ENCODE peak calls at places on chromosomes 2 and 18, in four cellular contexts. One of them, this sample, is unnamed.

GRCh38 chr2:195706161-195706900 is 49.3 kb downstream of the SLC39A10 start:
- DNase-seq in NCI-H748 treated with DMSO at 0.1 percent for 48 hours: no peak
- DNase-seq in SW 1271: no peak
- DNase-seq in Kasumi-1: no peak
- DNase-seq in this sample: peak

GRCh38 chr2:188721231-188721630 is 252.9 kb upstream of the COL3A1 start:
- DNase-seq in NCI-H748 treated with DMSO at 0.1 percent for 48 hours: no peak
- DNase-seq in SW 1271: no peak
- DNase-seq in Kasumi-1: no peak
- DNase-seq in this sample: no peak

GRCh38 chr2:3257842-3258241 is 119.8 kb downstream of the EIPR1 start:
- DNase-seq in NCI-H748 treated with DMSO at 0.1 percent for 48 hours: no peak
- DNase-seq in SW 1271: no peak
- DNase-seq in Kasumi-1: no peak
- DNase-seq in this sample: no peak

GRCh38 chr2:144358979-144359541 is 160.9 kb downstream of the ZEB2 start:
- DNase-seq in NCI-H748 treated with DMSO at 0.1 percent for 48 hours: no peak
- DNase-seq in SW 1271: no peak
- DNase-seq in Kasumi-1: no peak
- DNase-seq in this sample: no peak

GRCh38 chr2:200405599-200406298 is 99.3 kb downstream of the SPATS2L start:
- DNase-seq in NCI-H748 treated with DMSO at 0.1 percent for 48 hours: peak
- DNase-seq in SW 1271: peak
- DNase-seq in Kasumi-1: no peak
- DNase-seq in this sample: peak

GRCh38 chr2:236862961-236863728 is 222.5 kb upstream of the COPS8 start:
- DNase-seq in NCI-H748 treated with DMSO at 0.1 percent for 48 hours: no peak
- DNase-seq in SW 1271: no peak
- DNase-seq in Kasumi-1: no peak
- DNase-seq in this sample: no peak

GRCh38 chr18:11512096-11513030 is 97.0 kb upstream of the SLC35G4 start:
- DNase-seq in NCI-H748 treated with DMSO at 0.1 percent for 48 hours: no peak
- DNase-seq in SW 1271: no peak
- DNase-seq in Kasumi-1: no peak
- DNase-seq in this sample: peak

GRCh38 chr2:232170391-232170790 is 208.2 kb upstream of the ALPP start:
- DNase-seq in NCI-H748 treated with DMSO at 0.1 percent for 48 hours: no peak
- DNase-seq in SW 1271: no peak
- DNase-seq in Kasumi-1: no peak
- DNase-seq in this sample: no peak

GRCh38 chr2:210158236-210158635 is 13.0 kb downstream of the KANSL1L start:
- DNase-seq in NCI-H748 treated with DMSO at 0.1 percent for 48 hours: no peak
- DNase-seq in SW 1271: no peak
- DNase-seq in Kasumi-1: no peak
- DNase-seq in this sample: no peak

GRCh38 chr18:51028201-51028805 is 1.7 kb upstream of the SMAD4 start:
- DNase-seq in NCI-H748 treated with DMSO at 0.1 percent for 48 hours: no peak
- DNase-seq in SW 1271: no peak
- DNase-seq in Kasumi-1: peak
- DNase-seq in this sample: no peak

GRCh38 chr2:213834331-213834730 is 550.1 kb downstream of the SPAG16 start:
- DNase-seq in NCI-H748 treated with DMSO at 0.1 percent for 48 hours: no peak
- DNase-seq in SW 1271: no peak
- DNase-seq in Kasumi-1: no peak
- DNase-seq in this sample: peak

GRCh38 chr2:128469203-128469602 is 150.5 kb upstream of the HS6ST1 start:
- DNase-seq in NCI-H748 treated with DMSO at 0.1 percent for 48 hours: no peak
- DNase-seq in SW 1271: no peak
- DNase-seq in Kasumi-1: peak
- DNase-seq in this sample: no peak

GRCh38 chr18:29002747-29003146 is 825.8 kb upstream of the CDH2 start:
- DNase-seq in NCI-H748 treated with DMSO at 0.1 percent for 48 hours: no peak
- DNase-seq in SW 1271: no peak
- DNase-seq in Kasumi-1: no peak
- DNase-seq in this sample: no peak

GRCh38 chr2:71347517-71347916 is 15.9 kb downstream of the ZNF638 start:
- DNase-seq in NCI-H748 treated with DMSO at 0.1 percent for 48 hours: no peak
- DNase-seq in SW 1271: no peak
- DNase-seq in Kasumi-1: peak
- DNase-seq in this sample: no peak

GRCh38 chr2:151053661-151053990 is 208.0 kb downstream of the RBM43 start:
- DNase-seq in NCI-H748 treated with DMSO at 0.1 percent for 48 hours: no peak
- DNase-seq in SW 1271: no peak
- DNase-seq in Kasumi-1: no peak
- DNase-seq in this sample: no peak

GRCh38 chr2:213232649-213233437 is 51.4 kb upstream of the SPAG16 start:
- DNase-seq in NCI-H748 treated with DMSO at 0.1 percent for 48 hours: no peak
- DNase-seq in SW 1271: no peak
- DNase-seq in Kasumi-1: peak
- DNase-seq in this sample: no peak

GRCh38 chr2:40721595-40721994 is 269.7 kb upstream of the SLC8A1 start:
- DNase-seq in NCI-H748 treated with DMSO at 0.1 percent for 48 hours: no peak
- DNase-seq in SW 1271: peak
- DNase-seq in Kasumi-1: no peak
- DNase-seq in this sample: peak

GRCh38 chr2:170341684-170342631 is 164.0 kb downstream of the MYO3B start:
- DNase-seq in NCI-H748 treated with DMSO at 0.1 percent for 48 hours: no peak
- DNase-seq in SW 1271: no peak
- DNase-seq in Kasumi-1: no peak
- DNase-seq in this sample: no peak

GRCh38 chr2:151827564-151828142 is 568 bp downstream of the ARL5A start:
- DNase-seq in NCI-H748 treated with DMSO at 0.1 percent for 48 hours: no peak
- DNase-seq in SW 1271: no peak
- DNase-seq in Kasumi-1: peak
- DNase-seq in this sample: no peak

GRCh38 chr18:79626905-79627749 is 52.5 kb upstream of the CTDP1 start:
- DNase-seq in NCI-H748 treated with DMSO at 0.1 percent for 48 hours: no peak
- DNase-seq in SW 1271: no peak
- DNase-seq in Kasumi-1: no peak
- DNase-seq in this sample: no peak

GRCh38 chr2:126085396-126085795 is 570.6 kb upstream of the GYPC start:
- DNase-seq in NCI-H748 treated with DMSO at 0.1 percent for 48 hours: no peak
- DNase-seq in SW 1271: no peak
- DNase-seq in Kasumi-1: no peak
- DNase-seq in this sample: no peak

GRCh38 chr18:58225101-58225500 is 181.1 kb downstream of the NEDD4L start:
- DNase-seq in NCI-H748 treated with DMSO at 0.1 percent for 48 hours: no peak
- DNase-seq in SW 1271: no peak
- DNase-seq in Kasumi-1: no peak
- DNase-seq in this sample: no peak

GRCh38 chr18:67456691-67457090 is 59.8 kb downstream of the DSEL start:
- DNase-seq in NCI-H748 treated with DMSO at 0.1 percent for 48 hours: no peak
- DNase-seq in SW 1271: no peak
- DNase-seq in Kasumi-1: peak
- DNase-seq in this sample: no peak

GRCh38 chr2:227411320-227411989 is 23.7 kb upstream of the SCYGR1 start:
- DNase-seq in NCI-H748 treated with DMSO at 0.1 percent for 48 hours: no peak
- DNase-seq in SW 1271: no peak
- DNase-seq in Kasumi-1: no peak
- DNase-seq in this sample: peak

GRCh38 chr2:238146884-238147544 is 8.5 kb downstream of the KLHL30 start:
- DNase-seq in NCI-H748 treated with DMSO at 0.1 percent for 48 hours: no peak
- DNase-seq in SW 1271: no peak
- DNase-seq in Kasumi-1: no peak
- DNase-seq in this sample: no peak

GRCh38 chr2:4937550-4937949 is 754.6 kb upstream of the SOX11 start:
- DNase-seq in NCI-H748 treated with DMSO at 0.1 percent for 48 hours: no peak
- DNase-seq in SW 1271: no peak
- DNase-seq in Kasumi-1: no peak
- DNase-seq in this sample: no peak

GRCh38 chr18:24659837-24660720 is 199.6 kb downstream of the HRH4 start:
- DNase-seq in NCI-H748 treated with DMSO at 0.1 percent for 48 hours: no peak
- DNase-seq in SW 1271: no peak
- DNase-seq in Kasumi-1: no peak
- DNase-seq in this sample: no peak

GRCh38 chr2:202096736-202097135 is 23.7 kb downstream of the KIAA2012 start:
- DNase-seq in NCI-H748 treated with DMSO at 0.1 percent for 48 hours: no peak
- DNase-seq in SW 1271: no peak
- DNase-seq in Kasumi-1: no peak
- DNase-seq in this sample: peak

GRCh38 chr2:240413813-240414429 is 21.5 kb upstream of the GPC1 start:
- DNase-seq in NCI-H748 treated with DMSO at 0.1 percent for 48 hours: no peak
- DNase-seq in SW 1271: no peak
- DNase-seq in Kasumi-1: no peak
- DNase-seq in this sample: no peak

GRCh38 chr2:43634604-43635306 is 2.3 kb upstream of the PLEKHH2 start:
- DNase-seq in NCI-H748 treated with DMSO at 0.1 percent for 48 hours: peak
- DNase-seq in SW 1271: no peak
- DNase-seq in Kasumi-1: no peak
- DNase-seq in this sample: peak

GRCh38 chr18:37435150-37435872 is 130.3 kb downstream of the CELF4 start:
- DNase-seq in NCI-H748 treated with DMSO at 0.1 percent for 48 hours: no peak
- DNase-seq in SW 1271: no peak
- DNase-seq in Kasumi-1: no peak
- DNase-seq in this sample: no peak

GRCh38 chr18:36620801-36621200 is 208.0 kb downstream of the TPGS2 start:
- DNase-seq in NCI-H748 treated with DMSO at 0.1 percent for 48 hours: no peak
- DNase-seq in SW 1271: no peak
- DNase-seq in Kasumi-1: no peak
- DNase-seq in this sample: no peak

GRCh38 chr2:30230855-30231725 is at the start of gene LBH:
- DNase-seq in NCI-H748 treated with DMSO at 0.1 percent for 48 hours: peak
- DNase-seq in SW 1271: no peak
- DNase-seq in Kasumi-1: peak
- DNase-seq in this sample: peak

GRCh38 chr2:70686577-70687460 is 81.2 kb downstream of the ADD2 start:
- DNase-seq in NCI-H748 treated with DMSO at 0.1 percent for 48 hours: no peak
- DNase-seq in SW 1271: no peak
- DNase-seq in Kasumi-1: peak
- DNase-seq in this sample: peak

GRCh38 chr18:9818423-9818734 is 67.4 kb upstream of the TXNDC2 start:
- DNase-seq in NCI-H748 treated with DMSO at 0.1 percent for 48 hours: no peak
- DNase-seq in SW 1271: no peak
- DNase-seq in Kasumi-1: no peak
- DNase-seq in this sample: no peak

GRCh38 chr18:26059357-26059756 is 31.1 kb downstream of the SS18 start:
- DNase-seq in NCI-H748 treated with DMSO at 0.1 percent for 48 hours: no peak
- DNase-seq in SW 1271: no peak
- DNase-seq in Kasumi-1: no peak
- DNase-seq in this sample: no peak

GRCh38 chr2:221502270-221502973 is 69.7 kb downstream of the EPHA4 start:
- DNase-seq in NCI-H748 treated with DMSO at 0.1 percent for 48 hours: no peak
- DNase-seq in SW 1271: no peak
- DNase-seq in Kasumi-1: no peak
- DNase-seq in this sample: peak

GRCh38 chr18:32530947-32531651 is 60.4 kb upstream of the GAREM1 start:
- DNase-seq in NCI-H748 treated with DMSO at 0.1 percent for 48 hours: no peak
- DNase-seq in SW 1271: no peak
- DNase-seq in Kasumi-1: peak
- DNase-seq in this sample: peak

GRCh38 chr2:24871852-24872323 is 48.1 kb downstream of the ADCY3 start:
- DNase-seq in NCI-H748 treated with DMSO at 0.1 percent for 48 hours: no peak
- DNase-seq in SW 1271: no peak
- DNase-seq in Kasumi-1: no peak
- DNase-seq in this sample: peak

This sample was measured in NCI-H226.